ENCODE peak calls at places on chromosome 21, in six cellular contexts. One of them, this sample, is unnamed.

GRCh38 chr21:28769683-28770082 is 223.0 kb downstream of the LTN1 start:
- DNase-seq in vagina: no peak
- DNase-seq in GM10248: no peak
- DNase-seq in ovary: no peak
- DNase-seq in activated CD8-positive, alpha-beta T cell treated with anti-CD3 and anti-CD28 coated beads for 36 hours: peak
- DNase-seq in Calu3: no peak
- DNase-seq in this sample: no peak

GRCh38 chr21:45975017-45975595 is 6.5 kb upstream of the COL6A1 start:
- DNase-seq in activated CD8-positive, alpha-beta T cell treated with anti-CD3 and anti-CD28 coated beads for 36 hours: no peak
- DNase-seq in GM10248: no peak
- DNase-seq in vagina: no peak
- DNase-seq in Calu3: peak
- DNase-seq in ovary: peak
- DNase-seq in this sample: no peak

GRCh38 chr21:42437786-42438185 is 34.1 kb downstream of the UBASH3A start:
- DNase-seq in GM10248: no peak
- DNase-seq in activated CD8-positive, alpha-beta T cell treated with anti-CD3 and anti-CD28 coated beads for 36 hours: no peak
- DNase-seq in vagina: no peak
- DNase-seq in ovary: no peak
- DNase-seq in Calu3: no peak
- DNase-seq in this sample: no peak

GRCh38 chr21:33025471-33026298 is at the start of gene OLIG2:
- DNase-seq in vagina: no peak
- DNase-seq in activated CD8-positive, alpha-beta T cell treated with anti-CD3 and anti-CD28 coated beads for 36 hours: peak
- DNase-seq in Calu3: no peak
- DNase-seq in ovary: no peak
- DNase-seq in GM10248: peak
- DNase-seq in this sample: peak

GRCh38 chr21:46112731-46113215 is 14.9 kb downstream of the COL6A2 start:
- DNase-seq in vagina: no peak
- DNase-seq in Calu3: no peak
- DNase-seq in activated CD8-positive, alpha-beta T cell treated with anti-CD3 and anti-CD28 coated beads for 36 hours: peak
- DNase-seq in GM10248: no peak
- DNase-seq in ovary: no peak
- DNase-seq in this sample: no peak

GRCh38 chr21:41975391-41976272 is 21.8 kb upstream of the C2CD2 start:
- DNase-seq in GM10248: no peak
- DNase-seq in vagina: no peak
- DNase-seq in Calu3: no peak
- DNase-seq in ovary: no peak
- DNase-seq in activated CD8-positive, alpha-beta T cell treated with anti-CD3 and anti-CD28 coated beads for 36 hours: no peak
- DNase-seq in this sample: no peak

GRCh38 chr21:29145837-29146453 is 15.5 kb downstream of the MAP3K7CL start:
- DNase-seq in activated CD8-positive, alpha-beta T cell treated with anti-CD3 and anti-CD28 coated beads for 36 hours: no peak
- DNase-seq in Calu3: no peak
- DNase-seq in vagina: no peak
- DNase-seq in ovary: no peak
- DNase-seq in GM10248: no peak
- DNase-seq in this sample: no peak

GRCh38 chr21:45015469-45015860 is 58.9 kb upstream of the ADARB1 start:
- DNase-seq in GM10248: no peak
- DNase-seq in activated CD8-positive, alpha-beta T cell treated with anti-CD3 and anti-CD28 coated beads for 36 hours: no peak
- DNase-seq in ovary: no peak
- DNase-seq in vagina: no peak
- DNase-seq in Calu3: no peak
- DNase-seq in this sample: no peak

GRCh38 chr21:44294391-44295162 is 5.3 kb upstream of the PFKL start:
- DNase-seq in vagina: no peak
- DNase-seq in GM10248: no peak
- DNase-seq in activated CD8-positive, alpha-beta T cell treated with anti-CD3 and anti-CD28 coated beads for 36 hours: peak
- DNase-seq in ovary: peak
- DNase-seq in Calu3: no peak
- DNase-seq in this sample: no peak

GRCh38 chr21:45072963-45073300 is 1.4 kb upstream of the ADARB1 start:
- DNase-seq in activated CD8-positive, alpha-beta T cell treated with anti-CD3 and anti-CD28 coated beads for 36 hours: no peak
- DNase-seq in Calu3: no peak
- DNase-seq in ovary: no peak
- DNase-seq in vagina: no peak
- DNase-seq in GM10248: no peak
- DNase-seq in this sample: no peak

GRCh38 chr21:45098867-45099266 is 24.5 kb downstream of the ADARB1 start:
- DNase-seq in ovary: no peak
- DNase-seq in vagina: no peak
- DNase-seq in GM10248: peak
- DNase-seq in activated CD8-positive, alpha-beta T cell treated with anti-CD3 and anti-CD28 coated beads for 36 hours: no peak
- DNase-seq in Calu3: no peak
- DNase-seq in this sample: peak

GRCh38 chr21:45993210-45994085 is 11.9 kb downstream of the COL6A1 start:
- DNase-seq in GM10248: no peak
- DNase-seq in Calu3: no peak
- DNase-seq in vagina: no peak
- DNase-seq in ovary: peak
- DNase-seq in activated CD8-positive, alpha-beta T cell treated with anti-CD3 and anti-CD28 coated beads for 36 hours: peak
- DNase-seq in this sample: no peak

GRCh38 chr21:30251781-30252180 is 31.0 kb downstream of the KRTAP24-1 start:
- DNase-seq in activated CD8-positive, alpha-beta T cell treated with anti-CD3 and anti-CD28 coated beads for 36 hours: no peak
- DNase-seq in GM10248: no peak
- DNase-seq in ovary: no peak
- DNase-seq in vagina: no peak
- DNase-seq in Calu3: no peak
- DNase-seq in this sample: no peak

GRCh38 chr21:33036430-33037162 is 10.9 kb downstream of the OLIG2 start:
- DNase-seq in activated CD8-positive, alpha-beta T cell treated with anti-CD3 and anti-CD28 coated beads for 36 hours: peak
- DNase-seq in GM10248: no peak
- DNase-seq in vagina: no peak
- DNase-seq in ovary: no peak
- DNase-seq in Calu3: no peak
- DNase-seq in this sample: peak

GRCh38 chr21:29626787-29627470 is 312.9 kb downstream of the GRIK1 start:
- DNase-seq in ovary: no peak
- DNase-seq in GM10248: no peak
- DNase-seq in activated CD8-positive, alpha-beta T cell treated with anti-CD3 and anti-CD28 coated beads for 36 hours: no peak
- DNase-seq in vagina: no peak
- DNase-seq in Calu3: no peak
- DNase-seq in this sample: no peak

GRCh38 chr21:29178936-29179335 is 48.5 kb downstream of the MAP3K7CL start:
- DNase-seq in ovary: no peak
- DNase-seq in GM10248: no peak
- DNase-seq in activated CD8-positive, alpha-beta T cell treated with anti-CD3 and anti-CD28 coated beads for 36 hours: no peak
- DNase-seq in Calu3: no peak
- DNase-seq in vagina: no peak
- DNase-seq in this sample: no peak

DNA sequence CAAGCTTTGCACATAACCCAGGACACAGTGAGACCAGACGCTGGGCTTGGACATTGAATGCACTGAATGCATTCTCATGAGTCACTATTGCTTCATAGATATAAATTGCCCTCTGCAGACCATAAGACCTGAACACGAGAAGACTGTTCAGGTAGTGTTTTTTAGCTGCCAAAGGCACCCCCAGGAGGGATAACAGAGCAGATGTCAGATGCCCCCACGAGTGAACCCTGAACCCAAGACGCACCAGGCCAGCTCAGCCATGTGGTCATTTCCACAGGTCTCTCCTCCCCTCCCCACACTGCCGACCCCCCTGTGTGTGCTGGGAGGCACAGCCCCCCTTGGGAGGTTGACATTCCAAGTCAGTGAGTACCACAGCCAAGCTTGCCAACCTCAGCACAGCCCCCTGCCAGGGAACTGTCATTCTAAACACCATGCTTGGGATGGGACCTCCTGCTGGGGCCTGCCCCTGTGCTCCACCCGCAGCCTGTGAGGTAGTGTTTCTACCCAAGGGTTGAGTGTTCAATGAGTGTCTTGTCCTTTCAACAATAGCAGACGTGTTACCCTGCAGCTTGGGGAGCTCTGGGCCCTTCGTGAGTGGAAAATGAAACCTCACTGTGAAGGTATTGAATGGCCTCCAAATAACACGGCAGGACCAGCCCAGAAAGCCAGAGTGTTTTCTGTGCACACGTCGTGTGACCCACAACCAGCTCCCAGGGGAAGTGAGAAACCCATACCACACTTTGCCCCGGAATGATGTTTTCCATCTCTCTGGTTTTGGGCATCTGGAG is 68.2 kb downstream of the PSMG1 start:
- DNase-seq in activated CD8-positive, alpha-beta T cell treated with anti-CD3 and anti-CD28 coated beads for 36 hours: no peak
- DNase-seq in GM10248: no peak
- DNase-seq in ovary: no peak
- DNase-seq in Calu3: no peak
- DNase-seq in vagina: no peak
- DNase-seq in this sample: no peak
- TF ChIP-seq CTCF in activated CD8-positive, alpha-beta T cell treated with anti-CD3 and anti-CD28 coated beads for 36 hours: no peak
- TF ChIP-seq CTCF in GM10248: no peak
- TF ChIP-seq CTCF in ovary: no peak
- TF ChIP-seq CTCF in Calu3: no peak
- TF ChIP-seq CTCF in vagina: no peak
- TF ChIP-seq CTCF in this sample: no peak

GRCh38 chr21:38668501-38668900 is 137.2 kb upstream of the ETS2 start:
- DNase-seq in activated CD8-positive, alpha-beta T cell treated with anti-CD3 and anti-CD28 coated beads for 36 hours: no peak
- DNase-seq in GM10248: no peak
- DNase-seq in ovary: no peak
- DNase-seq in vagina: no peak
- DNase-seq in Calu3: no peak
- DNase-seq in this sample: no peak

GRCh38 chr21:38667466-38667865 is 138.3 kb upstream of the ETS2 start:
- DNase-seq in Calu3: no peak
- DNase-seq in GM10248: no peak
- DNase-seq in activated CD8-positive, alpha-beta T cell treated with anti-CD3 and anti-CD28 coated beads for 36 hours: no peak
- DNase-seq in vagina: no peak
- DNase-seq in ovary: no peak
- DNase-seq in this sample: no peak

GRCh38 chr21:38671716-38672115 is 134.0 kb upstream of the ETS2 start:
- DNase-seq in GM10248: no peak
- DNase-seq in vagina: no peak
- DNase-seq in Calu3: no peak
- DNase-seq in activated CD8-positive, alpha-beta T cell treated with anti-CD3 and anti-CD28 coated beads for 36 hours: no peak
- DNase-seq in ovary: no peak
- DNase-seq in this sample: no peak

GRCh38 chr21:38668067-38668466 is 137.7 kb upstream of the ETS2 start:
- DNase-seq in activated CD8-positive, alpha-beta T cell treated with anti-CD3 and anti-CD28 coated beads for 36 hours: no peak
- DNase-seq in Calu3: no peak
- DNase-seq in GM10248: no peak
- DNase-seq in vagina: no peak
- DNase-seq in ovary: no peak
- DNase-seq in this sample: no peak

DNA sequence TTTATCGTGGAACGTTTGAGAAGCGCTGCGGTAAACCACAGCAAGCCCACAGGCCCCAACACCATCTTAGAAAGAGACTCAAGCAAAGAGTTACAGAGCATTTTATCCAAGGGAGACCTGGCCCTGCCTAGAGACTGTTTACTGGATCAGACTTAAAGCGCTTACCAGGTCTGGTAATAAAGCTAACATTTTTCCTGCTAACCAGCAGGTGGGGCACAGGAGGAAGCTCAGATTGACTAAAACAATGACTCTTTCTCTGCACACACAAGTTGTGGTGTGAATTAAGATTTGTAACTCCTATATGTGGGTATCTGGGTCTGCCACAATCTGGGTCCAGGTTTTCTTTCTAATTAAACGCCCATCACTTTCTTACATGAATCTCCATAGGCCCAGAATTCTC is 136.5 kb upstream of the ETS2 start:
- DNase-seq in Calu3: peak
- DNase-seq in vagina: no peak
- DNase-seq in ovary: no peak
- DNase-seq in GM10248: peak
- DNase-seq in activated CD8-positive, alpha-beta T cell treated with anti-CD3 and anti-CD28 coated beads for 36 hours: no peak
- DNase-seq in this sample: peak
- TF ChIP-seq CTCF in Calu3: no peak
- TF ChIP-seq CTCF in vagina: no peak
- TF ChIP-seq CTCF in ovary: no peak
- TF ChIP-seq CTCF in GM10248: peak
- TF ChIP-seq CTCF in activated CD8-positive, alpha-beta T cell treated with anti-CD3 and anti-CD28 coated beads for 36 hours: no peak
- TF ChIP-seq CTCF in this sample: peak

GRCh38 chr21:24514081-24514733 is 1093.1 kb downstream of the MRPL39 start:
- DNase-seq in Calu3: no peak
- DNase-seq in GM10248: no peak
- DNase-seq in ovary: no peak
- DNase-seq in vagina: no peak
- DNase-seq in activated CD8-positive, alpha-beta T cell treated with anti-CD3 and anti-CD28 coated beads for 36 hours: no peak
- DNase-seq in this sample: no peak

GRCh38 chr21:24509131-24509530 is 1098.2 kb downstream of the MRPL39 start:
- DNase-seq in vagina: no peak
- DNase-seq in Calu3: no peak
- DNase-seq in activated CD8-positive, alpha-beta T cell treated with anti-CD3 and anti-CD28 coated beads for 36 hours: no peak
- DNase-seq in ovary: no peak
- DNase-seq in GM10248: no peak
- DNase-seq in this sample: no peak
- TF ChIP-seq CTCF in vagina: no peak
- TF ChIP-seq CTCF in Calu3: no peak
- TF ChIP-seq CTCF in activated CD8-positive, alpha-beta T cell treated with anti-CD3 and anti-CD28 coated beads for 36 hours: no peak
- TF ChIP-seq CTCF in ovary: no peak
- TF ChIP-seq CTCF in GM10248: no peak
- TF ChIP-seq CTCF in this sample: no peak

GRCh38 chr21:25313891-25314646 is 293.2 kb downstream of the MRPL39 start:
- DNase-seq in activated CD8-positive, alpha-beta T cell treated with anti-CD3 and anti-CD28 coated beads for 36 hours: no peak
- DNase-seq in Calu3: no peak
- DNase-seq in vagina: no peak
- DNase-seq in ovary: no peak
- DNase-seq in GM10248: no peak
- DNase-seq in this sample: no peak
- TF ChIP-seq CTCF in activated CD8-positive, alpha-beta T cell treated with anti-CD3 and anti-CD28 coated beads for 36 hours: no peak
- TF ChIP-seq CTCF in Calu3: no peak
- TF ChIP-seq CTCF in vagina: no peak
- TF ChIP-seq CTCF in ovary: no peak
- TF ChIP-seq CTCF in GM10248: peak
- TF ChIP-seq CTCF in this sample: no peak

GRCh38 chr21:18164933-18165332 is 79.7 kb upstream of the CHODL start:
- DNase-seq in Calu3: no peak
- DNase-seq in vagina: no peak
- DNase-seq in activated CD8-positive, alpha-beta T cell treated with anti-CD3 and anti-CD28 coated beads for 36 hours: no peak
- DNase-seq in ovary: no peak
- DNase-seq in GM10248: no peak
- DNase-seq in this sample: no peak
- TF ChIP-seq CTCF in Calu3: no peak
- TF ChIP-seq CTCF in vagina: no peak
- TF ChIP-seq CTCF in activated CD8-positive, alpha-beta T cell treated with anti-CD3 and anti-CD28 coated beads for 36 hours: no peak
- TF ChIP-seq CTCF in ovary: no peak
- TF ChIP-seq CTCF in GM10248: no peak
- TF ChIP-seq CTCF in this sample: no peak

GRCh38 chr21:38794978-38795377 is 10.8 kb upstream of the ETS2 start:
- DNase-seq in vagina: no peak
- DNase-seq in activated CD8-positive, alpha-beta T cell treated with anti-CD3 and anti-CD28 coated beads for 36 hours: no peak
- DNase-seq in ovary: no peak
- DNase-seq in Calu3: no peak
- DNase-seq in GM10248: no peak
- DNase-seq in this sample: no peak
- TF ChIP-seq CTCF in vagina: no peak
- TF ChIP-seq CTCF in activated CD8-positive, alpha-beta T cell treated with anti-CD3 and anti-CD28 coated beads for 36 hours: no peak
- TF ChIP-seq CTCF in ovary: no peak
- TF ChIP-seq CTCF in Calu3: peak
- TF ChIP-seq CTCF in GM10248: no peak
- TF ChIP-seq CTCF in this sample: no peak